ENCODE peak calls at places on chromosome 22, in four cellular contexts. K is HepG2, M is GM12878, Y is K562. T is an unnamed sample.

GRCh38 chr22:24134090-24134846 is 47.0 kb upstream of the SUSD2 start:
- DNase-seq in K (no peak), Y (no peak), M (no peak), T (no peak)

GRCh38 chr22:20237480-20238440 is 30.4 kb downstream of the RTN4R start:
- DNase-seq in M (no peak), K (no peak), Y (no peak), T (no peak)

GRCh38 chr22:39242809-39243442 is 1.9 kb downstream of the PDGFB start:
- DNase-seq in Y (no peak), K (peak; percentile 60), M (no peak), T (no peak)

GRCh38 chr22:23904855-23905254 is 10.7 kb downstream of the MIF start:
- DNase-seq in Y (no peak), K (no peak), M (no peak), T (no peak)

GRCh38 chr22:23749747-23750373 is 1.1 kb downstream of the ZNF70 start:
- DNase-seq in M (no peak), Y (no peak), K (no peak), T (no peak)

GRCh38 chr22:19984201-19984753 is 32.3 kb downstream of the ARVCF start:
- DNase-seq in Y (peak; percentile 70), K (no peak), M (no peak), T (peak; percentile 69)

GRCh38 chr22:32803020-32803758 is 1.7 kb downstream of the TIMP3 start:
- DNase-seq in M (no peak), K (no peak), Y (no peak), T (no peak)

GRCh38 chr22:40196628-40197027 is 18.9 kb downstream of the TNRC6B start:
- DNase-seq in Y (no peak), M (peak; percentile 48), K (no peak), T (no peak)

GRCh38 chr22:44247346-44247745 is 65.4 kb downstream of the SHISAL1 start:
- DNase-seq in K (no peak), M (no peak), Y (no peak), T (no peak)

GRCh38 chr22:24146791-24147353 is 34.4 kb upstream of the SUSD2 start:
- DNase-seq in M (no peak), Y (no peak), K (no peak), T (no peak)

GRCh38 chr22:20040801-20041200 is 19.9 kb downstream of the TANGO2 start:
- DNase-seq in M (no peak), K (no peak), Y (no peak), T (no peak)

GRCh38 chr22:44182591-44183588 is 2.2 kb downstream of the PARVG start:
- DNase-seq in M (no peak), Y (no peak), K (no peak), T (no peak)

GRCh38 chr22:38327805-38328204 is 10.6 kb upstream of the CSNK1E start:
- DNase-seq in Y (no peak), M (no peak), K (no peak), T (no peak)

GRCh38 chr22:36385491-36386350 is 2.0 kb downstream of the MYH9 start:
- DNase-seq in M (no peak), Y (no peak), K (peak; percentile 57), T (no peak)

GRCh38 chr22:38716827-38717226 is 11.1 kb downstream of the GTPBP1 start:
- DNase-seq in M (no peak), K (no peak), Y (no peak), T (no peak)

GRCh38 chr22:22355233-22355834 is 110.7 kb downstream of the VPREB1 start:
- DNase-seq in M (no peak), K (no peak), Y (no peak), T (no peak)

GRCh38 chr22:22196018-22196533 is 48.5 kb upstream of the VPREB1 start:
- DNase-seq in Y (no peak), K (no peak), M (no peak), T (no peak)

GRCh38 chr22:20199413-20199842 is 48.6 kb upstream of the CCDC188 start:
- DNase-seq in K (no peak), Y (no peak), M (no peak), T (no peak)

DNA sequence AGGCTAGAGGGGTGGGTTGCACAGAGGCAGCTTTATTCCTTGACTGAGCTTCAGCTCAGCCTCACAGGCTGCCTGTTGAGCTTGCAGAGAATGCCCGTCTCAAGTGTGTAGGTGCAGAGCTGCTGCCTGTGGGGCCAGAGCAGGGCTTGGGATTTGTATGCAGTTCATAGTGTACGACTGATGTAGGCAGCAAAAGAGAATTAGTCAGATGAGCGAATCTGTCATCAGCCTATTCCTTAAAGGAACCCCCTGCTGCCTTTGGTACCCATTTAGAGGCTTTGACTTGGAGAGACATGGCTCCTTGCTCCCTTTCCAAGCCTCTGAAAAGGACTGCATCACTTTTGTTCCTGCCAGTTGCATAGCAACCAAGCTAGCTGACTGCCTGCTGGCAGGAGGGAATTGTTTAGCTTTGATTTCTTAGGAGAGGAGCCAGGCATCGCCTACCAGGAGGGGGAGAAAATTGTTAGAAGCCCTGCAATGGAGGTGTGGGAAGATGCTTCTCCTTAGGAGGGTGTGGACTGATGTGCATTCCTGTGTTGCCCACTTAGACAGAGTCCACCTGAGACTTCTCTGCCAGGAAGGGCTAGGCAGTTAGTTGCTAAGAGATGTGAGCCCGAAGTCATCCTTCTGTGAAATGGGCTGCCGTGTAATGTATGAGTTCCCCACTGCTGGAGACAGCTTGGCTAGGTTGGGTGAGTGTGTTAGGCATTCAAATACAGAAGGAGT is 10.9 kb downstream of the ACO2 start:
- DNase-seq in M (no peak), Y (no peak), K (no peak), T (no peak)
- TF ChIP-seq FOXK2 in M (no peak), Y (no peak), K (no peak), T (no peak)

GRCh38 chr22:27387561-27387960 is 414.0 kb downstream of the MN1 start:
- DNase-seq in K (no peak), M (no peak), Y (no peak), T (no peak)

GRCh38 chr22:27383896-27384295 is 417.7 kb downstream of the MN1 start:
- DNase-seq in M (no peak), K (no peak), Y (no peak), T (no peak)

GRCh38 chr22:27385261-27385998 is 416.1 kb downstream of the MN1 start:
- DNase-seq in K (no peak), Y (no peak), M (no peak), T (no peak)

GRCh38 chr22:27388090-27388600 is 413.4 kb downstream of the MN1 start:
- DNase-seq in K (no peak), M (no peak), Y (no peak), T (no peak)

GRCh38 chr22:27386186-27386585 is 415.4 kb downstream of the MN1 start:
- DNase-seq in K (no peak), M (no peak), Y (no peak), T (no peak)
- TF ChIP-seq FOXK2 in K (no peak), M (no peak), Y (no peak), T (no peak)

DNA sequence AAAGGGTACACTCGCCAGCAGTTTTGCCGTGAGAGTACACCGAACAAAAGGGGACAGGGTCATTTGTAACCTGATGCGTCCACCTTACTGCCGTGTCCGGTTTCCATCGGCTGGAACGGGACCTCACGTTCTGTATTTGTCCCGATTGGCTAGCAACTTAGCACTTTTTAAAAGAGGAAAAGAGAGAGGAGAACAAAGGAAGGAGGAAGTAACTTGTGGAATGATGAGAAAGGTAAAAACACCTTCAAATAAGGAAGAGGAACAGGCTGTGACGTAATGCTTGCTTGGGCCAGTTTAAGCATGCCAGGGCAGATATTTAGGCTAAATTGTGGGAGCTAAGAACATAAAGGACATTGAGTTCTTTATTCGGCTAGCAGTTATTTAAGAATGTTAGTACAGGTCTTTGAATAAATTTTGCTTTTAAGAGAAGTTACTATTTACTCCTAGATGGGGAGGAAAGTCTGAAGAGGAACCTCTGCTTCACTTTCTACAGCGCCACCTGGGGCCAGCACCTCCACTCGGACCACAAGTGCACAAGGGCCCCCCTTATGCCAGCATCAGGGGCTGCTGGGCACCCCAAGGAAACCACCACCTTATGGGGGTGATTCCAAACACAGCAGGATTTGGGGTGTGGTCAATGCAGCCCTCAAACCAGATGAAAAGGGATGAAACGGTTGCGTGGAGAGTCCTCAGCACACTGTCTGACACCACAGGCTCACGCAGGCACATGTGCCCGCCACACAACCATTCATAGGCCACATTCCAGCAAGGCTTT is 5.8 kb downstream of the ARSA start:
- DNase-seq in Y (no peak), K (no peak), M (peak; percentile 15), T (no peak)
- TF ChIP-seq FOXK2 in Y (no peak), K (no peak), M (no peak), T (no peak)

GRCh38 chr22:49224243-49224642 is 603.4 kb downstream of the BRD1 start:
- DNase-seq in K (no peak), M (no peak), Y (no peak), T (no peak)
- TF ChIP-seq FOXK2 in K (no peak), M (no peak), Y (no peak), T (no peak)

GRCh38 chr22:50010676-50011446 is 1.7 kb downstream of the IL17REL start:
- DNase-seq in Y (no peak), M (no peak), K (no peak), T (no peak)

GRCh38 chr22:50007057-50007511 is 5.5 kb downstream of the IL17REL start:
- DNase-seq in M (no peak), Y (no peak), K (no peak), T (no peak)

GRCh38 chr22:50009765-50010675 is 2.5 kb downstream of the IL17REL start:
- DNase-seq in Y (no peak), M (no peak), K (no peak), T (no peak)

GRCh38 chr22:50009251-50009650 is 3.3 kb downstream of the IL17REL start:
- DNase-seq in Y (no peak), M (no peak), K (no peak), T (no peak)

GRCh38 chr22:50008151-50009040 is 4.2 kb downstream of the IL17REL start:
- DNase-seq in K (no peak), Y (no peak), M (no peak), T (no peak)
- TF ChIP-seq FOXK2 in K (no peak), Y (no peak), M (no peak), T (no peak)

GRCh38 chr22:47121791-47122190 is 359.3 kb downstream of the TBC1D22A start:
- DNase-seq in M (no peak), K (no peak), Y (no peak), T (no peak)

GRCh38 chr22:47123006-47123826 is 360.8 kb downstream of the TBC1D22A start:
- DNase-seq in M (no peak), Y (no peak), K (no peak), T (no peak)

GRCh38 chr22:47123827-47124442 is 361.5 kb downstream of the TBC1D22A start:
- DNase-seq in Y (no peak), M (no peak), K (no peak), T (no peak)

GRCh38 chr22:47124451-47124881 is 362.0 kb downstream of the TBC1D22A start:
- DNase-seq in M (no peak), K (no peak), Y (no peak), T (no peak)

DNA sequence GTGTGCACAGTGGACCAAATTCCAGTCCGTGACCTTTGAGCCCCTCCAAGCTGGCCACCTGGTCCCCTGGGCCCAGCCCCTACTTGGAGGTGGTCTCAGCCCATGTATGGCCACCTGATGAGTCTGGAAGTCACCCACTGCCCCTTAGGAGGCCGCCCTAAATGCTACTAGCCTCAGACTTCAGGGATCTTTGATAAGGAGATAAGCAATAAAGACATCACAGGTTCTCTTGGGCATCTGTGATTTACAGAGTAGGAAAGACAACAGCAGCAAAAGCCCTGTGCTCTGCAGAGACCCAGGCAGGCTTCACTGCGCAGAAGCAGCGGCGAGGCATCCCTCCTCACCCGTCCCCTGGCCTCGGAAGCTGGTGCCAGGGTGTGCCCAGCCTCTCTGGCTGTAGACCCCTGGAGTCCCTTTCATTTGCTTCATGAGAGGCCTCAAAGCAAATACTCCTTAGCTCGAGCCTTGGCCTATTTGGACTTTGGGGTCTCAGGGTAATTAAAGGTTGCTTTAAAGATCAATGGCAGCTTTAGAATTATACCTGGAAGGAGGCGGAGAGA is 360.1 kb downstream of the TBC1D22A start:
- DNase-seq in K (no peak), Y (no peak), M (no peak), T (no peak)
- TF ChIP-seq FOXK2 in K (no peak), Y (no peak), M (no peak), T (no peak)

T was measured in HEK293T.